ENCODE peak calls at places on chromosomes 5 and 9, in seven cellular contexts. A is ecto neural progenitor cell; T is mucosa of descending colon; J is activated CD4-positive, alpha-beta memory T cell treated with anti-CD3 and anti-CD28 coated beads for 36 hours; Z is RPMI7951; V is Right ventricle myocardium superior; Q is AG20443. E is an unnamed sample.

GRCh38 chr5:118253401-118254061 is 734.8 kb downstream of the DTWD2 start:
- DNase-seq in A (no peak), T (no peak), Q (no peak), V (no peak), Z (peak; percentile 22), J (no peak), E (no peak)

GRCh38 chr9:37239224-37239859 is 119.0 kb downstream of the ZCCHC7 start:
- DNase-seq in Z (peak; percentile 3), T (no peak), A (no peak), J (no peak), V (no peak), Q (no peak), E (no peak)

GRCh38 chr5:50352390-50352789 is 88.7 kb downstream of the EMB start:
- DNase-seq in T (no peak), A (no peak), Q (no peak), V (no peak), J (no peak), Z (no peak), E (no peak)

GRCh38 chr5:173396311-173396993 is 68.2 kb upstream of the STC2 start:
- DNase-seq in A (peak; percentile 55), J (no peak), Z (no peak), Q (peak; percentile 37), T (no peak), V (no peak), E (no peak)

GRCh38 chr9:131826966-131827525 is 87.2 kb upstream of the RAPGEF1 start:
- DNase-seq in Q (no peak), A (no peak), Z (no peak), J (no peak), T (no peak), V (no peak), E (no peak)

GRCh38 chr5:116361171-116361967 is 213.3 kb downstream of the SEMA6A start:
- DNase-seq in T (peak; percentile 67), A (peak; percentile 85), Z (no peak), V (peak; percentile 70), Q (peak; percentile 45), J (no peak), E (no peak)

GRCh38 chr5:151772029-151772867 is 494 bp downstream of the G3BP1 start:
- DNase-seq in Q (peak; percentile 41), V (peak; percentile 62), Z (peak; percentile 40), J (peak; percentile 60), T (peak; percentile 57), A (peak; percentile 69), E (peak; percentile 73)

GRCh38 chr9:75210215-75210614 is 121.9 kb downstream of the OSTF1 start:
- DNase-seq in J (no peak), Q (no peak), T (no peak), A (no peak), V (no peak), Z (no peak), E (no peak)

GRCh38 chr5:111563041-111563822 is 50.9 kb upstream of the STARD4 start:
- DNase-seq in T (no peak), J (no peak), A (no peak), Q (no peak), Z (peak; percentile 93), V (no peak), E (no peak)

GRCh38 chr9:13386935-13387667 is 107.6 kb upstream of the MPDZ start:
- DNase-seq in Q (peak; percentile 70), J (no peak), Z (peak; percentile 3), V (no peak), A (no peak), T (no peak), E (no peak)

GRCh38 chr9:125747765-125748510 is 765 bp downstream of the PBX3 start:
- DNase-seq in Z (peak; percentile 19), J (peak; percentile 40), V (peak; percentile 67), T (peak; percentile 47), Q (peak; percentile 61), A (peak; percentile 58), E (no peak)

GRCh38 chr9:137293094-137293481 is 9.0 kb downstream of the NRARP start:
- DNase-seq in T (peak; percentile 37), V (no peak), Q (no peak), J (no peak), A (peak; percentile 38), Z (no peak), E (no peak)

GRCh38 chr9:132762896-132763295 is 92.6 kb downstream of the GTF3C4 start:
- DNase-seq in Z (no peak), V (no peak), A (no peak), T (no peak), J (no peak), Q (no peak), E (no peak)

GRCh38 chr5:108216890-108217289 is 165.0 kb downstream of the FBXL17 start:
- DNase-seq in J (no peak), Z (peak; percentile 30), V (no peak), T (no peak), Q (no peak), A (no peak), E (no peak)

GRCh38 chr5:179265529-179266290 is 79.6 kb downstream of the ADAMTS2 start:
- DNase-seq in V (peak; percentile 96), T (peak; percentile 62), A (peak; percentile 61), J (peak; percentile 5), Z (peak; percentile 73), Q (peak; percentile 95), E (no peak)

GRCh38 chr9:128055222-128056040 is 11.7 kb downstream of the NAIF1 start:
- DNase-seq in T (no peak), A (no peak), Q (peak; percentile 22), V (peak; percentile 67), J (no peak), Z (no peak), E (no peak)

GRCh38 chr5:169860585-169860984 is 119.7 kb downstream of the INSYN2B start:
- DNase-seq in Z (no peak), A (no peak), T (no peak), V (no peak), Q (no peak), J (no peak), E (no peak)

GRCh38 chr5:123795688-123796087 is 283.7 kb downstream of the CSNK1G3 start:
- DNase-seq in J (no peak), V (no peak), A (no peak), Z (no peak), Q (no peak), T (no peak), E (no peak)

GRCh38 chr5:39211773-39212172 is 7.6 kb downstream of the FYB1 start:
- DNase-seq in Z (no peak), J (peak; percentile 49), Q (no peak), A (no peak), V (no peak), T (no peak), E (no peak)

GRCh38 chr5:141787376-141787775 is 90.8 kb downstream of the PCDH1 start:
- DNase-seq in Z (no peak), Q (no peak), A (no peak), V (no peak), J (no peak), T (no peak), E (no peak)

GRCh38 chr9:34363619-34364351 is 12.9 kb downstream of the MYORG start:
- DNase-seq in V (peak; percentile 60), Z (no peak), Q (no peak), A (peak; percentile 57), J (no peak), T (no peak), E (no peak)

GRCh38 chr9:93096131-93096802 is at the start of gene CARD19:
- DNase-seq in J (peak; percentile 66), A (no peak), V (peak; percentile 76), T (peak; percentile 78), Z (peak; percentile 36), Q (peak; percentile 49), E (no peak)

GRCh38 chr5:172919525-172920446 is 39.4 kb upstream of the RPL26L1 start:
- DNase-seq in V (no peak), A (no peak), Z (no peak), T (no peak), Q (no peak), J (no peak), E (no peak)

GRCh38 chr9:135480071-135480941 is 724 bp downstream of the PPP1R26 start:
- DNase-seq in T (peak; percentile 64), A (peak; percentile 65), J (no peak), V (no peak), Q (peak; percentile 82), Z (no peak), E (no peak)

GRCh38 chr5:175878544-175879438 is 7.4 kb downstream of the CPLX2 start:
- DNase-seq in Z (no peak), J (no peak), A (peak; percentile 76), Q (no peak), V (no peak), T (no peak), E (no peak)

GRCh38 chr5:41071975-41072374 is 833 bp upstream of the MROH2B start:
- DNase-seq in Z (peak; percentile 23), J (no peak), Q (peak; percentile 30), V (no peak), T (no peak), A (no peak), E (no peak)

GRCh38 chr9:37342895-37343294 is 79.6 kb upstream of the GRHPR start:
- DNase-seq in Q (no peak), A (no peak), Z (no peak), T (no peak), J (no peak), V (no peak), E (no peak)

GRCh38 chr9:126428524-126429175 is 102.0 kb downstream of the MVB12B start:
- DNase-seq in Q (no peak), A (no peak), V (no peak), T (no peak), J (no peak), Z (no peak), E (no peak)

GRCh38 chr5:176596689-176597416 is 13.1 kb downstream of the GPRIN1 start:
- DNase-seq in T (peak; percentile 66), Z (no peak), J (peak; percentile 74), Q (peak; percentile 76), A (peak; percentile 79), V (peak; percentile 59), E (no peak)

GRCh38 chr9:89386206-89386605 is 67.9 kb downstream of the SECISBP2 start:
- DNase-seq in Z (no peak), Q (no peak), T (no peak), A (no peak), V (no peak), J (no peak), E (no peak)

GRCh38 chr5:73312146-73312871 is 136.3 kb downstream of the FOXD1 start:
- DNase-seq in A (no peak), Q (peak; percentile 66), V (no peak), J (peak; percentile 29), Z (peak; percentile 94), T (peak; percentile 17), E (no peak)

GRCh38 chr9:6566409-6567139 is 79.0 kb downstream of the GLDC start:
- DNase-seq in Q (peak; percentile 91), Z (peak; percentile 97), J (peak; percentile 80), A (no peak), V (no peak), T (no peak), E (no peak)

GRCh38 chr5:138962619-138963370 is 87.7 kb upstream of the LRRTM2 start:
- DNase-seq in Q (no peak), T (no peak), A (no peak), V (no peak), J (no peak), Z (no peak), E (no peak)

GRCh38 chr5:164708831-164709230 is 1203.4 kb downstream of the MAT2B start:
- DNase-seq in A (no peak), T (no peak), Q (no peak), J (no peak), V (no peak), Z (no peak), E (no peak)